ENCODE peak calls at places on chromosomes 16 and 17, in five cellular contexts. C is head of caudate nucleus; H is tibial artery; F is activated CD8-positive, alpha-beta memory T cell treated with anti-CD3 and anti-CD28 coated beads for 48 hours; D is AG09319. Z is an unnamed sample.

GRCh38 chr17:34579017-34579946 is at the start of gene TMEM132E:
- DNase-seq in C (peak; percentile 85), H (no peak), F (no peak), D (no peak), Z (no peak)

GRCh38 chr16:85136705-85137322 is 24.5 kb upstream of the CIBAR2 start:
- DNase-seq in C (no peak), H (peak; percentile 73), F (no peak), D (no peak), Z (peak; percentile 79)

GRCh38 chr17:44492706-44493272 is 10.4 kb downstream of the GPATCH8 start:
- DNase-seq in C (no peak), H (no peak), F (no peak), D (no peak), Z (no peak)

GRCh38 chr16:7624871-7625766 is 292.5 kb downstream of the RBFOX1 start:
- DNase-seq in C (no peak), H (no peak), F (no peak), D (no peak), Z (no peak)

GRCh38 chr16:14961405-14962186 is 13.2 kb upstream of the PDXDC1 start:
- DNase-seq in C (no peak), H (peak; percentile 54), F (no peak), D (no peak), Z (no peak)

GRCh38 chr17:55341432-55341831 is 76.7 kb downstream of the HLF start:
- DNase-seq in C (no peak), H (no peak), F (no peak), D (no peak), Z (no peak)

GRCh38 chr17:70989301-70989700 is 820.0 kb downstream of the KCNJ2 start:
- DNase-seq in C (no peak), H (no peak), F (no peak), D (no peak), Z (no peak)

GRCh38 chr16:84484579-84485254 is 19.7 kb downstream of the MEAK7 start:
- DNase-seq in C (peak; percentile 81), H (peak; percentile 71), F (no peak), D (no peak), Z (no peak)

GRCh38 chr16:56102159-56102798 is 89.0 kb upstream of the GNAO1 start:
- DNase-seq in C (peak; percentile 57), H (no peak), F (no peak), D (no peak), Z (peak; percentile 80)

GRCh38 chr17:59680314-59680713 is 26.9 kb downstream of the PTRH2 start:
- DNase-seq in C (no peak), H (no peak), F (no peak), D (no peak), Z (no peak)

GRCh38 chr17:28078443-28079229 is 36.2 kb downstream of the NLK start:
- DNase-seq in C (no peak), H (no peak), F (no peak), D (no peak), Z (no peak)

GRCh38 chr16:67115649-67116048 is 5.9 kb downstream of the PHAF1 start:
- DNase-seq in C (no peak), H (peak; percentile 54), F (no peak), D (no peak), Z (no peak)

GRCh38 chr16:64478258-64478906 is 643.5 kb downstream of the CDH11 start:
- DNase-seq in C (no peak), H (no peak), F (no peak), D (no peak), Z (no peak)

GRCh38 chr17:82006468-82007227 is 16.0 kb downstream of the CENPX start:
- DNase-seq in C (peak; percentile 40), H (no peak), F (no peak), D (no peak), Z (peak; percentile 90)

GRCh38 chr16:89545044-89545830 is 15.2 kb upstream of the RPL13 start:
- DNase-seq in C (no peak), H (no peak), F (no peak), D (no peak), Z (no peak)

GRCh38 chr17:80109066-80109618 is 7.8 kb downstream of the GAA start:
- DNase-seq in C (no peak), H (peak; percentile 52), F (no peak), D (no peak), Z (no peak)

GRCh38 chr17:60442271-60443201 is 20.2 kb downstream of the CHCT1 start:
- DNase-seq in C (no peak), H (no peak), F (no peak), D (no peak), Z (no peak)

GRCh38 chr16:28839004-28839639 is 7.0 kb downstream of the TUFM start:
- DNase-seq in C (no peak), H (no peak), F (no peak), D (no peak), Z (no peak)

GRCh38 chr17:14815079-14815478 is 450.0 kb downstream of the PMP22 start:
- DNase-seq in C (no peak), H (no peak), F (no peak), D (no peak), Z (no peak)

GRCh38 chr17:47663997-47664941 is 14.6 kb downstream of the KPNB1 start:
- DNase-seq in C (peak; percentile 54), H (no peak), F (peak; percentile 33), D (peak; percentile 44), Z (no peak)

GRCh38 chr17:7436556-7437368 is 1.5 kb downstream of the TMEM102 start:
- DNase-seq in C (peak; percentile 88), H (peak; percentile 88), F (peak; percentile 47), D (peak; percentile 47), Z (peak; percentile 92)

GRCh38 chr16:88344411-88345030 is 38.2 kb upstream of the ZNF469 start:
- DNase-seq in C (no peak), H (no peak), F (no peak), D (no peak), Z (peak; percentile 60)

GRCh38 chr16:87806608-87807546 is 41.1 kb upstream of the KLHDC4 start:
- DNase-seq in C (peak; percentile 61), H (no peak), F (no peak), D (peak; percentile 90), Z (peak; percentile 78)

GRCh38 chr17:62923515-62924150 is 42.4 kb upstream of the TANC2 start:
- DNase-seq in C (no peak), H (no peak), F (no peak), D (no peak), Z (no peak)